ENCODE peak calls at places on chromosomes 2 and 18, in five cellular contexts. X, Y, B, C and E are unnamed samples.
A peak's percentile ranks its signal among the peaks of the same experiment; 100 is the strongest.

GRCh38 chr2:136020831-136021230 is 35.4 kb upstream of the DARS1 start:
- DNase-seq in C (no peak), X (no peak), Y (no peak), B (no peak), E (no peak)

GRCh38 chr2:182368446-182368845 is 58.4 kb downstream of the PDE1A start:
- DNase-seq in Y (no peak), B (no peak), C (no peak), X (no peak), E (no peak)

GRCh38 chr18:11175266-11175947 is 26.0 kb upstream of the PIEZO2 start:
- DNase-seq in C (no peak), X (no peak), Y (no peak), B (no peak), E (no peak)

GRCh38 chr18:75529394-75529793 is 101.9 kb upstream of the SMIM21 start:
- DNase-seq in X (no peak), B (no peak), Y (no peak), C (no peak), E (no peak)

GRCh38 chr2:177568893-177569292 is 176.3 kb downstream of the AGPS start:
- DNase-seq in X (no peak), B (no peak), Y (no peak), C (no peak), E (no peak)

GRCh38 chr2:68646303-68646702 is 2.9 kb downstream of the PROKR1 start:
- DNase-seq in X (no peak), C (no peak), Y (peak; percentile 33), B (no peak), E (no peak)

GRCh38 chr18:1691860-1692259 is 787.2 kb downstream of the ADCYAP1 start:
- DNase-seq in Y (no peak), B (no peak), C (no peak), X (no peak), E (no peak)

GRCh38 chr18:477565-477964 is 22.9 kb downstream of the COLEC12 start:
- DNase-seq in C (no peak), X (peak; percentile 50), B (no peak), Y (peak; percentile 27), E (peak; percentile 56)

GRCh38 chr2:65576861-65577601 is 144.6 kb upstream of the SPRED2 start:
- DNase-seq in Y (peak; percentile 91), C (no peak), B (no peak), X (no peak), E (no peak)

GRCh38 chr2:190023860-190024259 is 38.7 kb downstream of the MSTN start:
- DNase-seq in Y (peak; percentile 57), C (peak; percentile 1), X (peak; percentile 6), B (no peak), E (no peak)

GRCh38 chr2:133171396-133172004 is 396.8 kb downstream of the NCKAP5 start:
- DNase-seq in Y (peak; percentile 58), X (no peak), B (peak; percentile 3), C (no peak), E (no peak)

GRCh38 chr2:96423866-96424265 is 81.3 kb downstream of the NEURL3 start:
- DNase-seq in Y (no peak), B (no peak), X (no peak), C (no peak), E (no peak)

GRCh38 chr2:66446178-66446860 is 11.4 kb downstream of the MEIS1 start:
- DNase-seq in X (no peak), C (no peak), Y (no peak), B (no peak), E (peak; percentile 50)

GRCh38 chr2:9331704-9332103 is 91.6 kb downstream of the ITGB1BP1 start:
- DNase-seq in Y (no peak), B (no peak), C (no peak), X (peak; percentile 41), E (no peak)

GRCh38 chr2:9329497-9329896 is 93.8 kb downstream of the ITGB1BP1 start:
- DNase-seq in C (no peak), Y (no peak), B (no peak), X (no peak), E (no peak)

GRCh38 chr2:9328931-9329330 is 94.4 kb downstream of the ITGB1BP1 start:
- DNase-seq in X (no peak), C (no peak), B (no peak), Y (no peak), E (no peak)

GRCh38 chr2:9332136-9332852 is 91.0 kb downstream of the ITGB1BP1 start:
- DNase-seq in Y (no peak), X (no peak), B (no peak), C (no peak), E (no peak)

DNA sequence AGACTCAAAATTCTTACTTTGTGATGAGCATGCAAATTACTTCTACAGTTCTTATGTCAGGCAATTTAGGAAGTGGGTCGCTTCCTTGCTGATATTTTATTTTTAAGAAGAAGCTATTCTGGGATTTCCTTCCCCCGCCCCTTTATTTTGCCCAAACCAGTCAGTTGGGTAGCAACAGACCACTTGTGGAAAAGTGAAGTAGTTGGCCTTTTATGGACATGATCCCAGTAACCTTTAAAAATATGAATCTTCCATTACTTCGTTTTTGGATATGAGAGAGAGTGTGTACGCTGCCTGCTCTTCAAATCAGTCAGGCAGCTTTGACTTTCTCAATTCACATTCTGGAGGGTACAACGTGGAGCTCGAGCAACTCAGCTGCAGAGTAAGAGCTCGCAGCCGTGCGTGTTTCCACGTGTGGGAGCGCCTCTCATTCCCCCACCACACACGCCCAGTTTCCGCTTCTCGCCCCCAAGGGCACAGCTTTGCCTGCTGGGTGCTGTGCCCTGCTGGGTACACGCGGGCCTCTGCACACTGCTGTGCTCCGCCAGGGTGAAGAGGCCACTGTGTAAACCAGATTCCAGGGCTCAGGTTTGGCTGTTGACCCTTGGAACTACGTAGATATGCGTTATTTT is 92.6 kb downstream of the ITGB1BP1 start:
- DNase-seq in B (no peak), C (no peak), Y (no peak), X (no peak), E (no peak)
- TF ChIP-seq CREB1 in B (no peak), C (no peak), Y (no peak), X (no peak), E (no peak)

DNA sequence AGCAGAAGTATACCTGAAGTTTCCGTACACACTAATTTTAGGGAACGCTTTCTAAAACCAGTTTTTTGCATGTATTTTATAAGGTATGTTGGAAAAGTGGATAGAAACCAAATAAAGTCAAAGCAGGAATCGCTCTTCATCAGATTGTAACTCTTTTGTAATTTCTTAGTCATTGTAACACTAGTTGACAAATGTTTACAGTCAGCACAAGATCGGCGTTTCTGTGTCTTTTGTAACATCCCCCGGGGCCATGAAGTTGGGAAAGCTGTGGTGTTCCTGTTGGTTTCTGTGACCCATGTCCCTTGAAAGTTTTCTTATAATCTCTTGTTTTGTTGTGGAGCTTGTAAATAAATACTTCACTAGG is 486 bp upstream of the NMI start:
- DNase-seq in Y (no peak), X (peak; percentile 26), B (no peak), C (no peak), E (no peak)
- TF ChIP-seq SP1 in Y (no peak), X (no peak), B (no peak), C (no peak), E (no peak)

GRCh38 chr2:202169131-202169530 is 69.3 kb downstream of the SUMO1 start:
- DNase-seq in C (no peak), X (no peak), B (no peak), Y (no peak), E (no peak)

GRCh38 chr2:202164409-202164808 is 74.0 kb downstream of the SUMO1 start:
- DNase-seq in X (no peak), Y (no peak), C (no peak), B (no peak), E (no peak)

GRCh38 chr2:202161106-202161836 is 77.1 kb downstream of the SUMO1 start:
- DNase-seq in Y (no peak), B (no peak), X (no peak), C (no peak), E (no peak)

GRCh38 chr2:202169826-202170424 is 68.5 kb downstream of the SUMO1 start:
- DNase-seq in B (no peak), Y (no peak), C (no peak), X (peak; percentile 10), E (no peak)

DNA sequence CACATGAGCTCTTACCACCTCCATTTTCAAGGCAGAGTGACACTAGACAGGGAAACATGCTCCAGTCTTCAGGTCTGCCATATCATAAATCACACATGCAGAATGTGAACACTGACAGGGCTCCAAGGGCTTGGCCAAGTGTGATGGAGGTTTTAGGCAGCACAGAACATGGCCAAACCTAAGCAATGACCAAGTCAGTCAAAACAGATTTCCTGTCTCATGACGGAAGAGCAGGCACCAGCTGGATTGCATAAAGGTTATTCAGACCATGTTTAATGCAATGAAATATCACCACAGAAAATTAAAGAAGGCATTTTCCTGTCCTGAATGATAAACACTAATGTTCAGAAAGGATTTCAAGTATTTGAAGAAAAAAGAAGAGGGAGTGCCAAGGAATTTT is 72.5 kb downstream of the SUMO1 start:
- DNase-seq in C (no peak), X (no peak), Y (no peak), B (no peak), E (no peak)
- TF ChIP-seq CREB1 in C (no peak), X (no peak), Y (no peak), B (no peak), E (no peak)

GRCh38 chr18:21735452-21736015 is 5.1 kb upstream of the MIB1 start:
- DNase-seq in X (peak; percentile 58), C (no peak), B (no peak), Y (peak; percentile 79), E (peak; percentile 62)
- TF ChIP-seq SP1 in X (no peak), C (no peak), B (no peak), Y (no peak), E (no peak)

GRCh38 chr2:116585654-116586053 is 1228.8 kb upstream of the DDX18 start:
- DNase-seq in B (no peak), Y (no peak), X (no peak), C (no peak), E (no peak)
- TF ChIP-seq CREB1 in B (no peak), Y (no peak), X (no peak), C (no peak), E (no peak)

GRCh38 chr2:219636941-219637841 is 9.8 kb downstream of the SLC4A3 start:
- DNase-seq in Y (no peak), B (no peak), X (no peak), C (no peak), E (no peak)

GRCh38 chr2:219638217-219638947 is 11.0 kb downstream of the SLC4A3 start:
- DNase-seq in X (no peak), Y (peak; percentile 28), B (no peak), C (no peak), E (peak; percentile 63)

GRCh38 chr2:219638948-219639341 is 11.5 kb downstream of the SLC4A3 start:
- DNase-seq in X (no peak), B (no peak), Y (no peak), C (no peak), E (no peak)

GRCh38 chr2:219637842-219638185 is 10.4 kb downstream of the SLC4A3 start:
- DNase-seq in Y (no peak), B (no peak), C (no peak), X (no peak), E (no peak)

DNA sequence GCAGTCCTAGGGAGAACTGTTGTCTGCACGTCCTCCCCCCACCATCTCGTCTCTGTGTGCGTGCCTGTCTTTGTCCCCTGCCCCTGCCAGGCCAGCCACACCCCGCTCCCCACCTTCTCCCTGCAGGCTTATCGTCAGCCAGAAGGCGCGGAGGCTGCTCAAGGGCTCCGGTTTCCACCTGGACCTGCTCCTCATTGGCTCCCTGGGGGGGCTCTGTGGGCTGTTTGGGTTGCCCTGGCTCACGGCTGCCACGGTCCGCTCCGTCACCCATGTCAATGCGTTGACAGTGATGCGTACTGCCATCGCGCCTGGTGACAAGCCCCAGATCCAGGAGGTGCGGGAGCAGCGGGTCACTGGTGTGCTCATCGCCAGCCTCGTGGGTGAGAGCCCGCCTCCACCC is 11.9 kb downstream of the SLC4A3 start:
- DNase-seq in X (peak; percentile 69), Y (no peak), B (no peak), C (no peak), E (no peak)
- TF ChIP-seq SP1 in X (no peak), Y (no peak), B (no peak), C (no peak), E (no peak)